ENCODE peak calls at places on chromosomes 2 and 18, in seven cellular contexts. K is A549, V is posterior cingulate gyrus, R is memory B cell, W is M059J, T is HEK293T, C is NCI-H2081. Q is an unnamed sample.

GRCh38 chr18:3449702-3450357 is at the start of gene TGIF1:
- DNase-seq in K (peak; percentile 84), V (peak; percentile 16), R (peak; percentile 75), W (peak; percentile 86), T (peak; percentile 37), C (peak; percentile 75), Q (no peak)

GRCh38 chr18:25831226-25831828 is 259.1 kb downstream of the SS18 start:
- DNase-seq in K (no peak), V (no peak), R (no peak), W (peak; percentile 81), T (no peak), C (no peak), Q (no peak)

GRCh38 chr18:31225668-31226067 is 63.0 kb upstream of the DSC1 start:
- DNase-seq in K (peak; percentile 44), V (no peak), R (no peak), W (no peak), T (no peak), C (no peak), Q (no peak)

GRCh38 chr2:31347788-31348187 is 66.8 kb downstream of the XDH start:
- DNase-seq in K (peak; percentile 16), V (no peak), R (no peak), W (peak; percentile 54), T (no peak), C (no peak), Q (no peak)

GRCh38 chr2:200873561-200873960 is 9.1 kb upstream of the CLK1 start:
- DNase-seq in K (no peak), V (no peak), R (no peak), W (no peak), T (no peak), C (no peak), Q (no peak)

GRCh38 chr2:72142743-72143440 is 4.8 kb downstream of the CYP26B1 start:
- DNase-seq in K (no peak), V (peak; percentile 33), R (peak; percentile 6), W (no peak), T (no peak), C (no peak), Q (no peak)

GRCh38 chr2:111157798-111158197 is 37.1 kb downstream of the BCL2L11 start:
- DNase-seq in K (no peak), V (no peak), R (peak; percentile 43), W (no peak), T (no peak), C (no peak), Q (no peak)

GRCh38 chr18:79200546-79201268 is 131.5 kb downstream of the ATP9B start:
- DNase-seq in K (no peak), V (no peak), R (no peak), W (peak; percentile 7), T (peak; percentile 8), C (no peak), Q (no peak)

GRCh38 chr18:9872823-9873222 is 12.9 kb upstream of the TXNDC2 start:
- DNase-seq in K (no peak), V (no peak), R (no peak), W (no peak), T (no peak), C (no peak), Q (no peak)

GRCh38 chr2:23293063-23293462 is 91.9 kb upstream of the KLHL29 start:
- DNase-seq in K (no peak), V (no peak), R (no peak), W (peak; percentile 43), T (no peak), C (no peak), Q (no peak)

Q was measured in KG1.